ENCODE peak calls at places on chromosomes 13 and 19, in ten cellular contexts. T is ovary, M is GM12878, A is heart left ventricle, B is IMR-90, U is transverse colon, E is spleen, J is adrenal gland, D is upper lobe of left lung, V is uterus. Z is an unnamed sample. For H3K36me3 and H3K4me1, the result is how much of the 10 kb centered on the place peaks cover.

GRCh38 chr13:40786568-40786996 is 2.8 kb upstream of the SLC25A15 start:
- DNase-seq in T (no peak), M (no peak), A (no peak), B (peak), U (no peak), E (no peak), J (peak), D (no peak), V (no peak), Z (no peak)

GRCh38 chr19:13983213-13983889 is 22.8 kb downstream of the RFX1 start:
- DNase-seq in T (no peak), M (no peak), A (no peak), B (no peak), U (no peak), E (peak), J (no peak), D (peak), V (no peak), Z (no peak)

GRCh38 chr19:15109768-15110417 is 2.7 kb downstream of the SYDE1 start:
- DNase-seq in T (no peak), M (no peak), A (no peak), B (no peak), U (no peak), E (no peak), J (no peak), D (peak), V (no peak), Z (no peak)

GRCh38 chr19:40751065-40751923 is at the start of gene SNRPA:
- DNase-seq in T (peak), M (peak), A (peak), B (peak), U (peak), E (peak), J (peak), D (no peak), V (peak), Z (peak)

GRCh38 chr19:42421591-42422031 is 5.6 kb downstream of the LIPE start:
- DNase-seq in T (no peak), M (no peak), A (no peak), B (no peak), U (no peak), E (peak), J (peak), D (no peak), V (no peak), Z (no peak)

GRCh38 chr19:54266133-54266532 is 9.1 kb upstream of the LILRB5 start:
- DNase-seq in T (peak), M (peak), A (peak), B (peak), U (peak), E (peak), J (peak), D (no peak), V (peak), Z (peak)

GRCh38 chr19:48418317-48419064 is 25.0 kb downstream of the GRIN2D start:
- DNase-seq in T (no peak), M (no peak), A (no peak), B (peak), U (no peak), E (no peak), J (no peak), D (no peak), V (no peak), Z (no peak)

GRCh38 chr13:71290963-71291937 is 575.8 kb downstream of the DACH1 start:
- DNase-seq in T (peak), M (peak), A (peak), B (peak), U (peak), E (no peak), J (peak), D (no peak), V (peak), Z (no peak)

GRCh38 chr13:114142640-114143490 is 10.4 kb upstream of the RASA3 start:
- DNase-seq in T (no peak), M (no peak), A (no peak), B (peak), U (peak), E (peak), J (no peak), D (no peak), V (no peak), Z (peak)

GRCh38 chr19:291561-292280 is 518 bp upstream of the PLPP2 start:
- DNase-seq in T (no peak), M (no peak), A (no peak), B (no peak), U (peak), E (no peak), J (no peak), D (no peak), V (no peak), Z (peak)

DNA sequence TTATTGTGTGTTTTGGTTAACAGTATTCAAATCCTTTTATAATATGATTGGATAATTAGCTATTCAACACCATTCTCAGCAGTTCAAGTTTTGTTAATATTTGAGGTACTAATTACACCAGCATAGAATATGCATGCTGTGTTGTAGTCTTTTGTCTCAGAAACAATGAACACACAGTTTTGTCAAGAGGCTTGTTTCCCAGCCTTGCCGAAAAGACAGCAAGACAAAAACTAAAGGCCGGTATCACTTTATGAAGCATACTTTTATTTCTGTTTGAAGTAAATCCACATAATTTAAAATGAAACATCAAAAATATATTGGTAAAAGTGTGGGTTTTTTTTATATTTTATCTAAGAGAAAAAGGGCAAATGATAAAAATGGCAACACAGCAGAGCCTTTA is 7.5 kb downstream of the GPR180 start:
- DNase-seq in T (no peak), M (no peak), A (no peak), B (no peak), U (no peak), E (no peak), J (no peak), D (no peak), V (no peak), Z (no peak)
- H3K36me3 ChIP-seq in T (under half), M (under half), A (half or more), B (under half), U (under half), E (half or more), J (under half), D (half or more), V (under half), Z (under half)

DNA sequence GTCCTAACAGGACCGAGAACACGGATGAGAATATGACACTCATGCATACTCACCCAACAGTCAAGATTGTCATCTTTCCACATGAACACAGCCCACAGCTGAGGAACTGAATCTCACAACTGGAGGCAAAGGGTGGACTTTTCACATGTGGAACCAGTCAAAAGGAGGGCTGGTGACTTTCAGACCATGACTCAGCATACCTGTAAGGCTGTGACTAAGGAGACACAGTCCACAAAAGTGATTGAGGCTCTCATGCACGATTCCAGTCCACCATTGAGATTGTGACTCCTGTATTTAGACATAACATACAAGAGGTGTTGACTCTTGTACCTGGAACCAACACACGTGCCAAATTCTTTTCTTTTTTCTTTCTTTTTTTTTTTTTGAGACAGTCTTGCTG is 40.0 kb downstream of the ZNF729 start:
- DNase-seq in T (no peak), M (no peak), A (no peak), B (no peak), U (no peak), E (no peak), J (no peak), D (no peak), V (no peak), Z (no peak)
- TF ChIP-seq POLR2A in T (no peak), M (no peak), A (no peak), B (no peak), U (no peak), E (no peak), J (no peak), D (no peak), V (no peak), Z (no peak)

DNA sequence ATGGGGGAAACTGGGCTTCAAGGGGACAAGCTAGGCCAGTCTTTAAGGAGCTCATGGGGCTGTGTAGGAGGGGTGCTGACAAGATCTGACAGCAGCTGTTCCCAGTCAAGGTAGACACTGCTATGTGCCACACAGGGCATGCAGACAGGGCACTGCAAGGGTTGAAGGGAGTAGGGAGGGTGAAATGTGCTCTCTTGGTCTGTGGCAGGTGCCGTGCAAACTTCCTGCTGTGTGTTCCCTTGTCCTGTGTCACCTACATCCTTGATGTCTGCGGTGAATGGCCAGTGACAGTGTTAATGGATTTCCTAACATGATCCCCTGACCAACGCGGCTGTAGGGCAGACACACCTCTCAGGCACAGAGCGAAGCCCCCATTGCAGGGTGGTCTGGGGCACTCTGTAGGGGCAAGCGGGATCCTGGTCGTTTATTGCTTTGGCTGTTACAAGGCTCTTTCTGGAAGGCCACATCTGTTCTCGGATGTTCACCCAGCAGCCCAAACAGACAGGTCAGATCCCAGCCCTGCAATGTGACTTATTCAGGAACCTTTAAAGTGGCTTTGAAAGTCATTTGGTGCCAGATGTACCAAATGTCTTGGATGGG is 199.4 kb upstream of the ZNF536 start:
- DNase-seq in T (no peak), M (no peak), A (no peak), B (no peak), U (no peak), E (peak), J (no peak), D (no peak), V (no peak), Z (no peak)
- H3K4me1 ChIP-seq in T (under half), M (under half), A (under half), B (under half), U (under half), E (under half), J (under half), D (under half), V (under half), Z (under half)

DNA sequence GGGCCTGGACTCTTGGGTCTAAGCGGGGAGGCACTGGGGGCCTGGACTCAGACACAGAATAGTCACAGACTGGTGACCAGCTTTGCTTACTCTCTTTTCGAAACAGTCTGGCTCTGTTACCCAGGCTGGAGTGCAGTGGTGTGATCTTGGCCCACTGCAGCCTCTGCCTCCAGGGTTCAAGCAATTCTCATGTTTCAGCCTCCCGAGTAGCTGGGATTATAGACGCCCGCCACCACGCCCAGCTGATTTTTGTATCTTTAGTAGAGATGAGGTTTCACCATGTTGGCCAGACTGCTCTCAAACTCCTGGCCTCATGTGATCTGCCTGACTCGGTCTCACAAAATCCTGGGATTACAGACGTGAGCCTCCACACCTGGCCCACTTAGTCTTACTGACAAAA is 11.1 kb downstream of the MED25 start:
- DNase-seq in T (no peak), M (no peak), A (no peak), B (no peak), U (no peak), E (no peak), J (no peak), D (no peak), V (no peak), Z (no peak)
- H3K36me3 ChIP-seq in T (under half), M (under half), A (half or more), B (half or more), U (under half), E (half or more), J (under half), D (half or more), V (under half), Z (half or more)

DNA sequence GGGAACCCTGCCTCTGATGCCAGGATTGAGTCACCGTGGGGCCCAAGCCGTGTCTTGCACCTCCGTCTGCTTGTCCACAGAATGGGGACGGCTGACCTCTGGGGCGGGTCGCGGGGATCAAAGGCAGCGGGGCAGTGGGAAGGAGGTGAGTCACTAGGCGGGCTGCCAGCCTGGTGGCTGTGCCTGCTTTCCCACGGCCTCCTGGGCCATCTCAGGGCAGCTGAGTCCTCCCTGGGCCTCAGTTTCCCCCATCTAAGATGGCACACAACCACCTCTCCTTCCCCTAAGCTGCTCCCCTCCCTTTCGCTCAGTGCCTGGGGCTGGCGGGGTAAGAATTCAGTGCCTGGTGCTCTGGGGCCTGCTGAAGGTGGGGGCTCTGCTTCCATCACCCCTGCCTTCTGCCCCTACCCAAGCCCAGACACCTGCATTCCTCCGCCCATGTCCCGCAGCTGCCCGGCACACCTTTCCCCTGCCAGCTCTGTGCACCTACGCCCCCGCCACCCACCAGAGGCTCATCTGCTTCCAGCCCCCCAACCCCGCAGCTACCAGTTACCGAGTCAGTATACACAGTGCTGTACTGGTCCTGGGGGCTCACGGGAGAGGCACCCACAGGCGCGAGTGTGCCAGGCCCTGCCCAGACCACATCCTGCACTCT is 3.5 kb downstream of the MKNK2 start:
- DNase-seq in T (peak), M (no peak), A (no peak), B (no peak), U (peak), E (peak), J (peak), D (peak), V (no peak), Z (peak)
- TF ChIP-seq POLR2A in T (no peak), M (peak), A (no peak), B (no peak), U (no peak), E (no peak), J (peak), D (no peak), V (no peak), Z (no peak)

GRCh38 chr19:8392017-8392591 is 1.9 kb downstream of the RAB11B start:
- DNase-seq in T (no peak), M (no peak), A (peak), B (no peak), U (no peak), E (no peak), J (peak), D (peak), V (no peak), Z (no peak)
- H3K4me1 ChIP-seq in T (under half), M (under half), A (under half), B (under half), U (under half), E (under half), J (half or more), D (half or more), V (under half), Z (half or more)

DNA sequence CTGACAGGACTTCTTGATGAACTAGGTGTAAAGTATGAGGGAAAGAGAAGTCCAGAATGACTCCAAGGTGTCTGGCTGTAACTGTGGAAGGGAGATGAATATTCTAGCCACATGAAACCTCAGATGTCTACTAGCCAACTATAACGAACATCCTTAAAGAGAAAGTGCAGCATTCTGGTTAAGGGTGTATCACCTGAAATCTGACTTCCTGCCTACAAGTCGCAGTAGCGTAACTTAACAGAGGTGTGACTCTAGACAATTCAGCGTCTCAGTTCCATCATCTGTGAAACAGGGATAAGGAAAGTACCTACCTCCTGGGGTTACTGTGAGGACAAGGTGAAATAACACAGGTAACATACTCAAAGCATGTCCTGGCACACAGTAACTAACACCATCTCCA is 145.7 kb upstream of the FBXL3 start:
- DNase-seq in T (no peak), M (no peak), A (no peak), B (no peak), U (no peak), E (no peak), J (no peak), D (no peak), V (no peak), Z (no peak)
- H3K36me3 ChIP-seq in T (under half), M (under half), A (half or more), B (under half), U (under half), E (half or more), J (under half), D (half or more), V (under half), Z (half or more)

DNA sequence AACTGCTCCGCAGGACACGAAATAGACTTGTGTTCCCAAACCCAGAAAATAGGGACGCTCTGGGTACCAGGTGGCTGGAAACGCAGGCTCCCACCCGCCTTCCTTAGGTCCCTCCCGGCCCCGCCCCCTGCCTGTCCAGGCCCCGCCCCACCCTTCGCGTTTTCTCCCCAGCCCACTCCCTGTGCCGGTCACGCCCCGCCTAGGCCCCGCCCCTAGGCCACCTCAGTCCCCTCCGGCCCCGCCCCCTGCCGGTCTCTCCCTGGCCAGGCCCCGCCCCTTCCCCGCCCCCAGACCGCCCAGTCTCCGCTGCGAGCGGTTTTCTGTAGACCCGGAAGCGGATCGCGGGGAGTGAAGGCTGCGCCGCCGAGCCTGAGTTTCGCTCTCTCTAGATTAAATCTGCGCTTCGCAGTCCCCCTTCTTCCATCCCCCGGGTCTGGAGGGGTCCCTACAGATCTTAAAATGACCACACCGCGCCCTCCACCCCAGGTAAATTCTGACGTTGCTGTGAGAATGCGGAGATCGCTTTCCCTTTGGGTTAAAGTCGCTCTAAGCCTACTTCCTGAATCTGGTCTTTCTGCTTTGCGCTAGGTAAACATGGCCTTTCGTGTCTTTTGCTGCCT is 3.7 kb upstream of the ZNF665 start:
- DNase-seq in T (peak), M (peak), A (peak), B (peak), U (peak), E (peak), J (peak), D (peak), V (peak), Z (peak)
- TF ChIP-seq POLR2A in T (peak), M (peak), A (peak), B (peak), U (peak), E (no peak), J (peak), D (no peak), V (peak), Z (peak)

DNA sequence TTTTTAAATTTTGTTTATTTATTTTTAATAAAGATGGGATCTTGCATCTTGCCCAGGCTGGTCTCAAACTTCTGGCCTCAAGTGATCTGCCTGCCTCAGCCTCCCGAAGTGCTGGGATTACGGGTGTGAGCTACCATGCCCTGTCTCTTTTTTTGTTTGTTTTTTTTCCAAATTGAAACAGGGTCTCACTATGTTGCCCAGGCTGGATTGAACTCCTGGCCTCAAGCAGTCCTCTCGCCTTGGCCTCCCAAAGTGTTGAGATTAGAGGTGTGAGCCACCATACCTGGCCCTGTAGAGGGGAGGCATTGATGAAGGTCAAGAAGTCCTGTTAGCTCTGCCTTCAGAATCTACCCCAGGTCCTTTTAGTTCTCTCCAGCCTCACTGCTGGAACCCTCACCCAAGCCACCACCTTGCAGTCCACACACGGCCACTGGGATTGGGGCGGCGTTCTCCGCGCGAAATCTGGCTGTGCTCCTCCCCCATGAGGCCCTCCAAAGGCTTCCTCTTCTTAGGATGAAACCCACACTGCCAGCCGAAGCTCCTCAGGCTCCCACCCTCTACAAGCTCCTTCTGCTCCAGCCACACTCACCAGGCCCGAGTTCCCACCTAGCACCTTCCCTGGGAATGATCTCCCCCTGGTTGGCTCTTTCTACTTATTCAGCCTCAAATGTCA is 34.9 kb downstream of the ACTN4 start:
- DNase-seq in T (no peak), M (no peak), A (peak), B (no peak), U (no peak), E (no peak), J (no peak), D (peak), V (no peak), Z (no peak)
- H3K4me1 ChIP-seq in T (under half), M (half or more), A (under half), B (half or more), U (half or more), E (half or more), J (half or more), D (half or more), V (under half), Z (half or more)